ENCODE peak calls at places on chromosomes 1 and 21, in ten cellular contexts. E is mammary epithelial cell; I is lower leg skin; J is breast epithelium; R is IMR-90; Q is CD8-positive, alpha-beta T cell; G is brain microvascular endothelial cell; A is uterus; C is pancreas; H is MM.1S. P is an unnamed sample.

GRCh38 chr1:98046031-98046641 is 125.3 kb upstream of the DPYD start:
- DNase-seq in H (no peak), C (no peak), A (no peak), E (peak), Q (no peak), R (peak), G (peak), J (no peak), I (no peak), P (peak)

GRCh38 chr1:75796376-75797272 is at the start of gene MSH4:
- DNase-seq in C (peak), G (no peak), R (no peak), J (no peak), Q (no peak), I (no peak), H (no peak), E (no peak), A (no peak), P (peak)

GRCh38 chr21:35488941-35489340 is 439.8 kb upstream of the RUNX1 start:
- DNase-seq in C (no peak), Q (no peak), J (no peak), E (peak), H (no peak), A (no peak), I (no peak), G (no peak), R (no peak), P (no peak)

GRCh38 chr1:235722858-235723257 is 73.3 kb upstream of the GNG4 start:
- DNase-seq in A (no peak), Q (no peak), G (no peak), H (no peak), J (no peak), E (no peak), R (no peak), I (no peak), C (no peak), P (no peak)

GRCh38 chr21:27536319-27536718 is 569.4 kb upstream of the ADAMTS5 start:
- DNase-seq in Q (no peak), G (no peak), R (peak), C (no peak), J (no peak), I (no peak), H (no peak), E (peak), A (no peak), P (no peak)

GRCh38 chr21:35352066-35352770 is 303.1 kb upstream of the RUNX1 start:
- DNase-seq in H (no peak), C (no peak), R (peak), E (peak), J (no peak), I (no peak), G (peak), Q (no peak), A (no peak), P (no peak)

GRCh38 chr1:158716335-158716734 is 4.2 kb downstream of the OR6K3 start:
- DNase-seq in J (no peak), A (no peak), R (peak), E (peak), I (no peak), H (peak), Q (no peak), G (no peak), C (no peak), P (peak)

GRCh38 chr1:172637522-172637921 is 21.4 kb upstream of the FASLG start:
- DNase-seq in A (no peak), H (no peak), G (peak), R (peak), C (no peak), E (peak), I (no peak), Q (no peak), J (no peak), P (no peak)

GRCh38 chr1:6511056-6511455 is 19.6 kb upstream of the PLEKHG5 start:
- DNase-seq in C (no peak), A (no peak), E (no peak), Q (no peak), H (no peak), R (no peak), I (no peak), G (no peak), J (no peak), P (no peak)

GRCh38 chr1:21313886-21314796 is 23.9 kb upstream of the ECE1 start:
- DNase-seq in G (no peak), A (peak), J (peak), Q (no peak), E (no peak), H (no peak), R (no peak), I (peak), C (peak), P (no peak)

GRCh38 chr1:79749607-79750006 is 743.1 kb upstream of the ADGRL4 start:
- DNase-seq in Q (no peak), H (no peak), G (no peak), C (no peak), J (no peak), A (no peak), R (no peak), I (no peak), E (peak), P (no peak)

GRCh38 chr1:38651669-38652068 is 207.9 kb downstream of the RRAGC start:
- DNase-seq in J (no peak), C (no peak), E (peak), Q (no peak), H (no peak), G (no peak), A (no peak), R (no peak), I (peak), P (no peak)

GRCh38 chr1:82260051-82260450 is 459.3 kb downstream of the ADGRL2 start:
- DNase-seq in A (no peak), J (no peak), G (no peak), Q (no peak), C (no peak), I (no peak), R (no peak), E (no peak), H (no peak), P (no peak)

GRCh38 chr1:38744452-38745350 is 114.9 kb downstream of the RRAGC start:
- DNase-seq in E (no peak), Q (no peak), G (no peak), I (no peak), C (no peak), R (no peak), A (no peak), J (no peak), H (no peak), P (no peak)

GRCh38 chr1:244322791-244323521 is 128.8 kb downstream of the ADSS2 start:
- DNase-seq in I (peak), J (peak), G (peak), R (peak), E (peak), Q (peak), C (no peak), H (no peak), A (peak), P (peak)

GRCh38 chr1:198118136-198118535 is 38.7 kb upstream of the NEK7 start:
- DNase-seq in E (peak), J (no peak), I (peak), H (no peak), G (peak), C (peak), R (peak), Q (no peak), A (peak), P (no peak)

GRCh38 chr1:109782514-109782913 is 18.8 kb upstream of the EPS8L3 start:
- DNase-seq in H (no peak), G (no peak), J (no peak), R (peak), I (no peak), C (no peak), E (no peak), Q (no peak), A (no peak), P (no peak)

GRCh38 chr21:26148071-26148470 is 22.5 kb downstream of the APP start:
- DNase-seq in G (peak), H (no peak), C (no peak), A (no peak), I (no peak), Q (no peak), R (no peak), J (no peak), E (no peak), P (no peak)

GRCh38 chr1:156439036-156439435 is 61.5 kb downstream of the MEF2D start:
- DNase-seq in E (no peak), R (no peak), Q (no peak), G (no peak), A (no peak), C (no peak), J (no peak), I (no peak), H (no peak), P (no peak)

GRCh38 chr1:29525941-29526340 is 289.6 kb downstream of the PTPRU start:
- DNase-seq in G (no peak), R (no peak), C (no peak), A (no peak), H (no peak), E (no peak), I (peak), Q (no peak), J (no peak), P (no peak)

GRCh38 chr1:204438628-204439027 is 27.0 kb upstream of the PPP1R15B start:
- DNase-seq in J (no peak), Q (no peak), G (peak), A (peak), C (no peak), R (peak), I (no peak), E (peak), H (no peak), P (no peak)

GRCh38 chr1:41882068-41882477 is 36.6 kb downstream of the HIVEP3 start:
- DNase-seq in E (no peak), I (no peak), R (no peak), C (peak), J (peak), G (no peak), H (peak), Q (no peak), A (no peak), P (no peak)

GRCh38 chr1:6603851-6604558 is 1.3 kb upstream of the KLHL21 start:
- DNase-seq in Q (peak), H (no peak), I (peak), G (peak), J (peak), A (peak), E (peak), R (peak), C (peak), P (no peak)

GRCh38 chr1:32240140-32240951 is 6.7 kb upstream of the FAM167B start:
- DNase-seq in Q (peak), A (peak), E (peak), J (peak), H (peak), C (peak), I (peak), R (peak), G (no peak), P (peak)

GRCh38 chr1:31564606-31564989 is 11.7 kb upstream of the TINAGL1 start:
- DNase-seq in E (no peak), J (peak), H (no peak), I (no peak), Q (no peak), A (no peak), G (no peak), R (no peak), C (no peak), P (no peak)

GRCh38 chr21:42003051-42003461 is 7.1 kb downstream of the ZBTB21 start:
- DNase-seq in R (peak), I (no peak), A (no peak), E (peak), G (no peak), Q (no peak), C (no peak), H (no peak), J (no peak), P (peak)

GRCh38 chr1:41724248-41724647 is 194.5 kb downstream of the HIVEP3 start:
- DNase-seq in C (no peak), A (no peak), G (no peak), H (no peak), J (no peak), I (no peak), E (no peak), R (peak), Q (no peak), P (no peak)

GRCh38 chr1:200184196-200184595 is 156.7 kb downstream of the NR5A2 start:
- DNase-seq in E (peak), Q (no peak), I (peak), H (no peak), C (peak), J (peak), R (peak), G (no peak), A (peak), P (peak)

GRCh38 chr1:30085814-30086770 is 637.3 kb downstream of the MATN1 start:
- DNase-seq in E (no peak), G (peak), A (peak), I (no peak), Q (peak), R (peak), C (peak), J (no peak), H (no peak), P (peak)

GRCh38 chr1:221071761-221072160 is 192.5 kb downstream of the HLX start:
- DNase-seq in Q (no peak), C (no peak), G (no peak), E (no peak), I (no peak), J (no peak), H (no peak), A (no peak), R (no peak), P (no peak)

GRCh38 chr21:14685568-14685967 is 139.5 kb upstream of the SAMSN1 start:
- DNase-seq in A (no peak), H (peak), J (no peak), Q (no peak), R (no peak), G (no peak), C (no peak), I (no peak), E (no peak), P (peak)

GRCh38 chr1:225817611-225818061 is 7.7 kb downstream of the EPHX1 start:
- DNase-seq in Q (no peak), E (peak), R (peak), I (peak), J (peak), G (peak), A (peak), H (no peak), C (peak), P (no peak)

GRCh38 chr1:38456564-38456876 is 403.1 kb downstream of the RRAGC start:
- DNase-seq in A (no peak), Q (no peak), I (no peak), R (no peak), J (no peak), E (no peak), H (no peak), G (no peak), C (no peak), P (no peak)

GRCh38 chr1:110243581-110243980 is 33.5 kb downstream of the KCNC4 start:
- DNase-seq in H (peak), G (no peak), A (no peak), Q (no peak), R (no peak), J (no peak), C (no peak), E (peak), I (no peak), P (peak)

GRCh38 chr1:166282391-166283137 is 115.8 kb upstream of the FAM78B start:
- DNase-seq in C (no peak), J (no peak), Q (no peak), I (no peak), A (no peak), G (no peak), E (no peak), H (no peak), R (no peak), P (no peak)

GRCh38 chr1:233240367-233240766 is 55.2 kb downstream of the PCNX2 start:
- DNase-seq in I (no peak), E (no peak), J (no peak), R (peak), C (no peak), H (no peak), G (no peak), A (no peak), Q (no peak), P (no peak)

DNA sequence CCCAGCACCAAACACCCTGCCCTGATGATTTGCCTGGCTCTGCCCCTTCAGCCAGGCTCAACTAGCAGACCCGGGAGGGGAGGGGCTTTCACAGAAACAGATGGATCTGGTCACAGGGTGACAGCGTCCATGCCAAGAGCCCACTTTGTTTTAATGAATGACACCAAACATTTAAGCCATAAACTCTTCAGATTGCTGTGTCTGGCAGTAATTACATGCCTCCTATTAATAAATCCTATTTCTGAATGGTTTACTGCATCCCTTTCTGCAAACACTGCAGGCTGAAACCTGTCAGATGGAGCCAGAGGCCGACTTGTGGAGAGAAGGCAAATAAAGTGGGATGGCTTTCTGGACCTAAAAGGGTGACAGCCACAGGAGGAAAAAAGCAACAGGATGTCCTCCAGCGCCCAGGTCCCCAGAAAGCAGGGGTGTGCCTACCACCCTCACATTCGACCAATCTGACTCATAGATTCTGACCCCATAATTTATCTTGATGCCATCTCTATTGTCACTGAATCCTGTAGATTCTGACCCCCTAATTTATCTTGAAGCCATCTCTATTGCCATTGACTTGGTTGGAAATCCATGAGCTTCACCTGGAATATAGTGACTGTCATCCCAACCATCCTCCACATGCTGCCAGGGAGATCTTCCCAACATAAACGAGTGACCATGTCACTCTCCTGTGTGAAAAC is 200.8 kb downstream of the PLPP3 start:
- DNase-seq in J (no peak), Q (no peak), H (no peak), I (no peak), A (peak), E (no peak), R (no peak), G (no peak), C (no peak), P (no peak)
- TF ChIP-seq CTCF in J (no peak), Q (no peak), H (no peak), I (no peak), A (no peak), E (no peak), R (no peak), G (no peak), C (no peak), P (no peak)

GRCh38 chr1:65791860-65792670 is 630 bp upstream of the PDE4B start:
- DNase-seq in J (no peak), H (no peak), R (peak), E (no peak), C (no peak), Q (no peak), A (no peak), I (no peak), G (peak), P (no peak)
- H3K4me3 ChIP-seq in J (peak), H (no peak), R (peak), E (no peak), C (no peak), Q (no peak), A (no peak), I (no peak), G (peak), P (no peak)

GRCh38 chr1:91440845-91441244 is 36.2 kb upstream of the HFM1 start:
- DNase-seq in C (no peak), Q (no peak), H (no peak), J (no peak), I (no peak), E (no peak), A (no peak), G (no peak), R (no peak), P (peak)
- TF ChIP-seq CTCF in C (no peak), Q (no peak), H (no peak), J (no peak), I (no peak), E (peak), A (no peak), G (peak), R (no peak), P (no peak)

GRCh38 chr1:117201808-117202207 is 8.9 kb downstream of the VTCN1 start:
- DNase-seq in I (no peak), E (no peak), A (no peak), J (no peak), R (no peak), H (no peak), Q (no peak), C (no peak), G (no peak), P (no peak)

DNA sequence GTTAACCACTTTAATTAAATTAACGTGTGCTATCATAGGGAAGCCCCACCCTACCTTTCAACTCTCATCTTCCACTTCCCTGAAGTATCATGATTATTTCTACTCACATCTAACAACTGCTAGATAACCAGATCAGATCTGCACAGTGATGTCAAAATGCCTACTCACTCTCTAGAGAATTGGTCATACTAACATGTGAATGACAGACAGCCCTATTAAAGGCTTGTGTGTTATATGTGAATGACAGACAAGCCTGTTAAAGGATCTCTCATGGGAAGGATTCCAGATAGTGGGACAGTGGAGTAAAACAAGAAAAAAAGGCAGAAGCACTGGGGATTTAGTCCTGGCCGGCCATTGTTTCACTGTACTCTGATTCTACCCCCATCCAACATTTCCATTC is 12.6 kb downstream of the VTCN1 start:
- DNase-seq in J (no peak), E (no peak), C (no peak), R (no peak), G (no peak), H (no peak), I (no peak), Q (no peak), A (no peak), P (no peak)
- H3K4me3 ChIP-seq in J (no peak), E (no peak), C (no peak), R (no peak), G (no peak), H (no peak), I (no peak), Q (no peak), A (no peak), P (no peak)

P was measured in GM12865.